ENCODE peak calls at places on chromosomes 4 and X, in four cellular contexts. E is choroid plexus epithelial cell, K is MM.1S, C is fibroblast of mammary gland. J is an unnamed sample.

GRCh38 chr4:139401368-139401767 is 52.6 kb upstream of the RAB33B start:
- DNase-seq in E (no peak), K (no peak), C (no peak), J (no peak)

GRCh38 chrX:12548341-12548740 is 242.9 kb upstream of the PRPS2 start:
- DNase-seq in E (no peak), K (no peak), C (no peak), J (no peak)

GRCh38 chrX:96314974-96315373 is 369.7 kb upstream of the DIAPH2 start:
- DNase-seq in E (peak), K (no peak), C (peak), J (peak)

GRCh38 chr4:17587094-17587822 is 10.3 kb downstream of the LAP3 start:
- DNase-seq in E (no peak), K (no peak), C (no peak), J (no peak)

GRCh38 chr4:163611784-163612445 is 117.4 kb downstream of the TMA16 start:
- DNase-seq in E (no peak), K (no peak), C (no peak), J (no peak)

GRCh38 chr4:168837922-168838321 is 172.1 kb downstream of the CBR4 start:
- DNase-seq in E (no peak), K (no peak), C (no peak), J (peak)

GRCh38 chr4:66927937-66928336 is 617.4 kb downstream of the CENPC start:
- DNase-seq in E (no peak), K (no peak), C (no peak), J (no peak)

GRCh38 chrX:152202886-152203285 is 64.5 kb upstream of the MAGEA10 start:
- DNase-seq in E (no peak), K (no peak), C (no peak), J (no peak)

GRCh38 chr4:7101692-7102515 is 34.0 kb upstream of the GRPEL1 start:
- DNase-seq in E (peak), K (peak), C (peak), J (peak)

GRCh38 chr4:8819421-8820177 is 52.0 kb downstream of the HMX1 start:
- DNase-seq in E (no peak), K (peak), C (no peak), J (no peak)

GRCh38 chrX:11146411-11146810 is 35.3 kb downstream of the HCCS start:
- DNase-seq in E (no peak), K (no peak), C (no peak), J (no peak)

GRCh38 chr4:121107507-121107906 is 35.2 kb upstream of the NDNF start:
- DNase-seq in E (no peak), K (no peak), C (no peak), J (no peak)

GRCh38 chr4:136156947-136157346 is 1375.3 kb downstream of the PCDH18 start:
- DNase-seq in E (no peak), K (no peak), C (no peak), J (no peak)

GRCh38 chrX:9532349-9532748 is 67.5 kb downstream of the TBL1X start:
- DNase-seq in E (peak), K (no peak), C (peak), J (no peak)

GRCh38 chrX:111095974-111096870 is at the start of gene PAK3:
- DNase-seq in E (peak), K (peak), C (peak), J (peak)

GRCh38 chrX:45850197-45850774 is 649.6 kb upstream of the DIPK2B start:
- DNase-seq in E (peak), K (peak), C (no peak), J (peak)

GRCh38 chr4:54971474-54971950 is 153.9 kb downstream of the KDR start:
- DNase-seq in E (peak), K (peak), C (peak), J (peak)

GRCh38 chr4:23921993-23922392 is 32.1 kb upstream of the PPARGC1A start:
- DNase-seq in E (no peak), K (no peak), C (no peak), J (no peak)

GRCh38 chr4:23922535-23923115 is 32.8 kb upstream of the PPARGC1A start:
- DNase-seq in E (no peak), K (no peak), C (no peak), J (no peak)

GRCh38 chr4:23923141-23923540 is 33.3 kb upstream of the PPARGC1A start:
- DNase-seq in E (no peak), K (no peak), C (no peak), J (peak)

GRCh38 chr4:23924556-23924955 is 34.7 kb upstream of the PPARGC1A start:
- DNase-seq in E (no peak), K (no peak), C (no peak), J (no peak)

GRCh38 chr4:23923840-23924239 is 34.0 kb upstream of the PPARGC1A start:
- DNase-seq in E (no peak), K (no peak), C (no peak), J (no peak)
- TF ChIP-seq CTCF in E (no peak), K (no peak), C (no peak), J (no peak)

DNA sequence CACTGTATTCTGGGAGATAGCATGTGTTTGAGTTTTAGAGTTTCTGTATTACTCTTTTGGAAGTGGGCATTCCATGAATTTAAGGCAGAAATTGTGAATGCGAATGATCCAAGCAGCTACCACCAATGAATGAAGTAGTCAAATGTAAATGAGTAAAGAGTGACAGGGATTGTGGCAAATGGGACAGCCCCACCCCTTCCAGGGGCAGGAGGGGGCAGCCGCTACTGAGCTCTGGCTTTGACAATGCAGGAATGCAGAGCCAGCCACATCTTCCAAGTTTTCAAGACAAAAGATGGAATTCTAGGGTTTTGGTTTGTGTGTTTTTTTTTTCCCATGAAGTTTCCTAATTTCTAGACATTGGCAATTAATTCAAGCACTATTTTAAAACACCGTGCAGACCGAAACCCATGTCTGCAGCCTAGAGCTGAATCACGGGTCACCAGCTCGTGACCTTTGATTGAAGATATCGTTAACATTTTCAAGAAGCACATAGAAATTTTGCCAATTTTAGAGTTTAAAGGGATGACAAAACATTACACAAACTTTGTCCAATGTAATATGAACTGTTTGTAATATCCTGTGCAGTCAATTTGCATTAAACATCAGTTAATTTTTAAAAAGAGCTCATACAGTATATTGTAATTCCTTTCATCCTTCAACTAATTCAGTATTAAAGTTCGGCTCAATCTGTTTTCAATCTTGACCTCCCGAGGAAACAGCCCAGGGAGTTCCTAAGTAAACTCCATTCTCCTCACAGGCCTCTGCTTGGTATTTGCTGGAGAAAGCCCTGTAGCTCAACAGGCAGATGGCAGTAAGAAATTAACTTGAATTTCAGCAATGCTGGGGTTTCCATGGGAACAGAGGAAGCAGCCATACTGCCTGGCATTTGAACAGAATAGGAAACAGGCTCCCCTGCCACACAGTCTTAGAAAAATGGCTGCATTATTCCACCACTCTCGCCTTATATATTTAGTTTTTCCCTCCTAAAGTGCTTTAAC is 83.4 kb downstream of the UCHL1 start:
- DNase-seq in E (peak), K (no peak), C (peak), J (no peak)
- TF ChIP-seq CTCF in E (peak), K (no peak), C (no peak), J (no peak)

GRCh38 chr4:169986369-169986768 is 39.8 kb downstream of the MFAP3L start:
- DNase-seq in E (no peak), K (no peak), C (no peak), J (no peak)
- TF ChIP-seq CTCF in E (no peak), K (no peak), C (no peak), J (no peak)

GRCh38 chrX:135436966-135437866 is 15.5 kb downstream of the SMIM10L2A start:
- DNase-seq in E (no peak), K (no peak), C (no peak), J (no peak)

GRCh38 chrX:135438734-135439043 is 16.9 kb downstream of the SMIM10L2A start:
- DNase-seq in E (no peak), K (no peak), C (no peak), J (no peak)

GRCh38 chrX:135436456-135436855 is 14.7 kb downstream of the SMIM10L2A start:
- DNase-seq in E (no peak), K (no peak), C (no peak), J (no peak)

GRCh38 chrX:135435933-135436332 is 14.2 kb downstream of the SMIM10L2A start:
- DNase-seq in E (no peak), K (no peak), C (no peak), J (no peak)

GRCh38 chrX:135437867-135438733 is 16.4 kb downstream of the SMIM10L2A start:
- DNase-seq in E (no peak), K (no peak), C (no peak), J (no peak)
- TF ChIP-seq CTCF in E (no peak), K (no peak), C (no peak), J (no peak)

J was measured in MCF 10A.